ENCODE peak calls at places on chromosomes 3 and 15, in ten cellular contexts. D is astrocyte of the spinal cord, P is spleen, Z is lower leg skin, F is psoas muscle, M is PC-3, N is epithelial cell of proximal tubule, L is GM23248, X is brain microvascular endothelial cell, R is coronary artery. Q is an unnamed sample.

GRCh38 chr3:126517291-126517951 is at the start of gene UROC1:
- DNase-seq in Z (no peak), X (no peak), F (peak), L (no peak), R (no peak), M (no peak), P (peak), N (no peak), D (no peak), Q (no peak)

GRCh38 chr15:61598655-61599054 is 369.6 kb upstream of the RORA start:
- DNase-seq in M (no peak), L (no peak), R (no peak), P (no peak), D (no peak), X (no peak), F (no peak), N (no peak), Z (no peak), Q (no peak)

GRCh38 chr3:47440131-47440530 is 35.6 kb downstream of the SCAP start:
- DNase-seq in R (no peak), L (peak), P (no peak), D (no peak), N (no peak), F (no peak), X (no peak), M (peak), Z (no peak), Q (peak)

GRCh38 chr3:113575191-113575590 is 42.8 kb downstream of the SIDT1 start:
- DNase-seq in X (no peak), P (no peak), L (no peak), Z (no peak), N (no peak), R (no peak), D (no peak), M (peak), F (no peak), Q (no peak)

GRCh38 chr3:46994801-46995731 is 15.6 kb downstream of the NBEAL2 start:
- DNase-seq in F (peak), X (no peak), P (peak), Z (no peak), L (no peak), M (no peak), R (no peak), N (no peak), D (no peak), Q (no peak)

GRCh38 chr3:111392911-111393351 is 149.1 kb upstream of the CD96 start:
- DNase-seq in L (no peak), P (no peak), M (peak), Z (no peak), N (no peak), D (peak), X (no peak), R (no peak), F (no peak), Q (peak)

GRCh38 chr3:13005301-13005700 is 67.9 kb downstream of the IQSEC1 start:
- DNase-seq in L (no peak), P (peak), F (no peak), R (no peak), D (no peak), X (no peak), N (no peak), M (no peak), Z (no peak), Q (no peak)

GRCh38 chr3:59818033-59818936 is 768.5 kb upstream of the CFAP20DC start:
- DNase-seq in F (peak), R (peak), X (peak), N (peak), Z (peak), M (peak), L (peak), D (peak), P (no peak), Q (peak)

GRCh38 chr15:98547741-98548166 is 100.6 kb upstream of the IGF1R start:
- DNase-seq in N (no peak), L (peak), P (peak), R (no peak), Z (peak), X (peak), M (no peak), F (peak), D (peak), Q (peak)

GRCh38 chr3:71109977-71110285 is 473.6 kb downstream of the FOXP1 start:
- DNase-seq in Z (no peak), R (no peak), M (no peak), D (no peak), N (no peak), F (no peak), P (no peak), L (no peak), X (no peak), Q (no peak)
- H3K4me3 ChIP-seq in Z (no peak), R (no peak), M (peak), D (no peak), N (no peak), F (no peak), P (no peak), L (no peak), X (no peak), Q (no peak)

DNA sequence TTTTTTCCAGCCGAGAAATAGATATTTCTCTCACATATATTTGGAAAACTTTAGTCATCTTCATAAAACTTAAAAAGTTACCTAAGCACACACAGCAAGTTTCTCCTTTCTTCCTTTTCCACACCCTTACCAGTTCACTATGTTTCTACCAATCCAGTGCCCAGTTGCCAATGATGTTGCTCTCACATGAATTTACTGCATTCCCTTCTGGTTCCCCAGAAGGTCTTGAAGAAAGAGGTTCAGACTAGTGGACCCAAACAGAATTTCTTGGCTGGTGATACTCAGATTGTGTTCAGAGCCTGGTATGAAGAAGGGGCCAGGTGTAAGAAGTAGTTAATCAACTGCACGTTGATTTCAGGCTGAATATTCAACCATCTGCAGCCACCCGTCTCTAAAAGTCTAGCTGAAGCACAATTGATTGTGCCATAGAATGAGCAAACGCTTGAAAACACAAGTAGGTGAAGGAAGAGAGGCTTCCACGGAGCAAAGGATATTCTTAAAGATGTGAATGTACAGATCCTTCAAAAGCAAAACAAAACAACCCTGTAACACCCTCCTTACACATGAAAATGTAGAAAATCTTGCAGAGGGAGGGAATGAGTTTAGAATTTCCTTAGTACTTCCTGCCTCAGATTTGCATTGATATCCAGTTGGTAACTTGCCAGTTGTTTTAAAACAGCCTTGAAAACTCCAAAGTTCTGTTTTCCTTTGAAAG is 4.6 kb downstream of the RBMS3 start:
- DNase-seq in X (no peak), Z (no peak), D (no peak), M (peak), F (no peak), N (no peak), L (peak), R (no peak), P (no peak), Q (peak)
- H3K4me3 ChIP-seq in X (peak), Z (no peak), D (peak), M (peak), F (peak), N (peak), L (peak), R (peak), P (peak), Q (peak)

GRCh38 chr3:190097617-190098016 is 23.1 kb downstream of the P3H2 start:
- DNase-seq in Z (no peak), F (no peak), N (no peak), M (no peak), X (peak), D (no peak), P (no peak), R (no peak), L (no peak), Q (peak)
- H3K4me3 ChIP-seq in Z (no peak), F (no peak), N (no peak), M (no peak), X (no peak), D (no peak), P (no peak), R (no peak), L (no peak), Q (no peak)

GRCh38 chr3:71107926-71108325 is 475.6 kb downstream of the FOXP1 start:
- DNase-seq in R (no peak), N (no peak), L (peak), X (no peak), D (peak), Z (no peak), F (no peak), P (no peak), M (peak), Q (no peak)
- H3K4me3 ChIP-seq in R (peak), N (no peak), L (no peak), X (no peak), D (no peak), Z (no peak), F (no peak), P (no peak), M (no peak), Q (no peak)

GRCh38 chr3:129122697-129123055 is 1.1 kb upstream of the RAB43 start:
- DNase-seq in N (no peak), R (no peak), Z (no peak), L (peak), D (no peak), F (no peak), M (no peak), P (no peak), X (no peak), Q (peak)
- H3K4me3 ChIP-seq in N (no peak), R (peak), Z (no peak), L (no peak), D (no peak), F (peak), M (no peak), P (no peak), X (no peak), Q (no peak)

GRCh38 chr3:181487236-181487978 is 224.3 kb upstream of the SOX2 start:
- DNase-seq in Z (no peak), F (no peak), P (no peak), L (no peak), D (no peak), R (no peak), N (no peak), X (no peak), M (no peak), Q (no peak)
- H3K4me3 ChIP-seq in Z (no peak), F (no peak), P (no peak), L (no peak), D (no peak), R (no peak), N (no peak), X (no peak), M (no peak), Q (no peak)

DNA sequence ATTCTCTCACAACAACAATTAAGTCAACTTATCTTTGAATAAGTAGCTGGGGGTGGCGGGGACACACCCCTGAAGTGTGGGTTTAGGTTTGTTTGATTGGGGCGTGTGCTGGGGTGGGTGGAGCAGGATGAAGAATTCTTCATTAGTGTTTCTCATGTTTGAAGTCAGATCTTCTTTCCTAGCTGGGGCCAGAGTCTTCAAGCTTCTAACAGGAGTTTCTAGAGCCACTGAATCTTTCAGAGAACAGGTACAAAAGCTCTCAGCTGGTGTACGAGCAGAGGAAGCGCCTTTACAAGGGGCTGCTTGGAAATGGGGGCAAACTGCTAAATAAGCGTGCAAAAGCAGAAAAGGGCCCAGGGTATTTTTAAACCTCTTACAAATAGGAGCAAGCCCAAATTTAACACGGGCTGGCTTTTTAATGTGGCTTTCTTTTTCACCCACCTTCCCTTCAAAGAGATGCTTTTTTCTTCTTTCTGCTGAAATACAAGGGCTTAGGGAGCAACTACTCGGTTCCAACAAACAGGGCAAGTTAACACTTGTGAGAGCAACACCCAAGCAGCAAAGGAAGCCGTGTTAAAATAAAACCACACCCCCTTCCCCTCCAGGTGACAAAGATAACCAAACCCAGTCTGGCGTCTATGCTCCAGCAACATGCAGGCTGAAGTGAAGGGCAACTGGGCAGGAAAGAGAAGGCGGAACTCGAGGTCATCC is 86.9 kb upstream of the RASGRP1 start:
- DNase-seq in N (no peak), R (no peak), X (no peak), Z (no peak), M (no peak), D (no peak), L (no peak), P (peak), F (no peak), Q (no peak)
- H3K4me3 ChIP-seq in N (no peak), R (no peak), X (no peak), Z (no peak), M (no peak), D (no peak), L (no peak), P (no peak), F (no peak), Q (no peak)

DNA sequence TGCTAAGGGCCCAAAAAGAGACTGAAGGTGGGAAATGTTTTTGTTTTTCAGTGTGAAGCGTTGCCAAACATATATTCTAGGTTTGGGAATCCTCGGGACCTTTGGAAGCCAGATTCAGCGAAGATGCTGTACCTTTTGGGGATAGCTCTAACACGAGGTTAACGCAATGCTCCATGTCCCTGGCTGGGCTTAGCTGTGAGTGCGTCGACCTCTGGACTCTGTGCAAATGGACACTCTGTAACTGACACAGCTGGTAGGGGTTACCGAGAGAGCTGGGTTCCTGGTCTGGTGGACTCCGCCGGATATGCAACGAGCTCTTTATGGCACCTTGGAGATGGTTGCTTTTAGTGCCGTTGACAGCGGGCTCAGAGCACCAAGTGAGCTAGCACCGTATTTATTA is 724 bp upstream of the SH3GL3 start:
- DNase-seq in X (no peak), M (no peak), Z (no peak), F (no peak), P (no peak), L (no peak), D (no peak), N (no peak), R (no peak), Q (no peak)
- H3K4me3 ChIP-seq in X (no peak), M (peak), Z (no peak), F (no peak), P (no peak), L (peak), D (no peak), N (peak), R (peak), Q (no peak)

DNA sequence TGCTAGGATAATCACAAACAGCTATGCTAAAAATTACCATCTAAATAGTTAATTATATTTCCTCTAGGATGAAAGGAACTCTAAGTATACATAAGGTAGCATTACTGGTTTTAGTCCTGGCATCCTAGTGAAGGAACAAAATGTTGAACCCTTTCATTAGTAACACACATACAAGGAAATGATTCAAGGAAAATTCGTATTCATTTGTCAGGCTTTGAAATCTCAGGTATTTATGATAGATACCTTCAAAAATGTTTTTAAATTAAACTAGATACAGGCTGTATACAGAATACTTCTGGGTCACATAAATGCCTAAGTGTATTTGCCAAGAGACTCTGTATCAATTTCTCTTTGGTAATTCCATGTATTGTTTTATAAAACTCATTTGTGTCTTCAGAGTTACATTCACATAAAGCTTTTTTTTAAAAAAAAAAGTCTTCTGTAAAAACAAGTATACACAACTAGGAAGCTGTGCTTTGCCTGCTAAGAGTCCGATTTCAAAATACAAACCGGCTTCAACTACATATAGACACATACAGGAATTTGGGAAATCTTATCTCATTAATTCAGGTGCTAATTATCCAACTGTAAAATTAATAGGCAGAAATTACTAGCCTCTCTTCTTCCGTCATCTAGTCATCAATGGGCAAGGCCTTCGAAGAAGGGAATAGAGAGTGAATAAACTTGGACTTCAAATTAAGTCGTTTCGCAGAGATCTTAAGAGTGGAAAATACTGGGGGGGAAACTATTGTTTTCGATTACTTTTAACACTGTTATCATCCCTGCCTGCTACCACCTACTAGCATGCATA is 1.3 kb downstream of the SECISBP2L start:
- DNase-seq in R (no peak), L (peak), M (peak), P (no peak), X (no peak), F (no peak), D (peak), N (no peak), Z (no peak), Q (peak)
- H3K4me3 ChIP-seq in R (peak), L (peak), M (peak), P (peak), X (peak), F (peak), D (peak), N (peak), Z (peak), Q (peak)